ENCODE peak calls at places on chromosome 16, in five cellular contexts. F, V, B, U and P are unnamed samples.
A peak's percentile ranks its signal among the peaks of the same experiment; 100 is the strongest.

GRCh38 chr16:16033208-16033717 is 83.8 kb downstream of the ABCC1 start:
- DNase-seq in F (no peak), V (no peak), B (no peak), U (no peak), P (no peak)

GRCh38 chr16:85393674-85394510 is 219.2 kb upstream of the GSE1 start:
- DNase-seq in F (peak; percentile 88), V (peak; percentile 86), B (peak; percentile 63), U (peak; percentile 92), P (peak; percentile 79)

GRCh38 chr16:82633964-82634600 is 7.3 kb downstream of the CDH13 start:
- DNase-seq in F (no peak), V (no peak), B (peak; percentile 64), U (no peak), P (peak; percentile 42)

GRCh38 chr16:11105038-11105903 is 150.7 kb downstream of the SOCS1 start:
- DNase-seq in F (no peak), V (no peak), B (peak; percentile 96), U (no peak), P (no peak)

GRCh38 chr16:49454426-49455180 is 81.0 kb downstream of the C16orf78 start:
- DNase-seq in F (no peak), V (no peak), B (no peak), U (no peak), P (no peak)

GRCh38 chr16:15643453-15644305 is 725 bp upstream of the MARF1 start:
- DNase-seq in F (no peak), V (no peak), B (peak; percentile 73), U (peak; percentile 16), P (peak; percentile 40)

GRCh38 chr16:50269769-50270509 is 3.6 kb downstream of the ADCY7 start:
- DNase-seq in F (no peak), V (peak; percentile 18), B (no peak), U (no peak), P (no peak)

GRCh38 chr16:72926671-72927070 is 121.3 kb downstream of the ZFHX3 start:
- DNase-seq in F (no peak), V (no peak), B (peak; percentile 63), U (no peak), P (no peak)

GRCh38 chr16:77273815-77274214 is 74.6 kb downstream of the SYCE1L start:
- DNase-seq in F (no peak), V (no peak), B (peak; percentile 44), U (no peak), P (no peak)

GRCh38 chr16:21033264-21033663 is 117.4 kb downstream of the DNAH3 start:
- DNase-seq in F (no peak), V (no peak), B (no peak), U (no peak), P (no peak)

GRCh38 chr16:2229091-2229490 is 5.7 kb downstream of the E4F1 start:
- DNase-seq in F (no peak), V (peak; percentile 66), B (no peak), U (no peak), P (no peak)

GRCh38 chr16:14351647-14352046 is 278.4 kb downstream of the PARN start:
- DNase-seq in F (no peak), V (no peak), B (no peak), U (no peak), P (no peak)

GRCh38 chr16:11138026-11138768 is 117.8 kb downstream of the SOCS1 start:
- DNase-seq in F (no peak), V (no peak), B (no peak), U (no peak), P (no peak)

GRCh38 chr16:53414381-53414780 is 19.9 kb upstream of the RBL2 start:
- DNase-seq in F (no peak), V (no peak), B (no peak), U (no peak), P (no peak)

GRCh38 chr16:88803264-88803987 is at the start of gene CDT1:
- DNase-seq in F (peak; percentile 92), V (peak; percentile 95), B (peak; percentile 83), U (peak; percentile 85), P (peak; percentile 89)

GRCh38 chr16:13421726-13422125 is 498.2 kb upstream of the ERCC4 start:
- DNase-seq in F (no peak), V (no peak), B (no peak), U (no peak), P (no peak)

GRCh38 chr16:79613009-79613408 is 12.5 kb upstream of the MAF start:
- DNase-seq in F (no peak), V (no peak), B (peak; percentile 2), U (no peak), P (no peak)

GRCh38 chr16:48231675-48232214 is 12.4 kb upstream of the LONP2 start:
- DNase-seq in F (peak; percentile 58), V (no peak), B (peak; percentile 68), U (peak; percentile 39), P (no peak)

GRCh38 chr16:74800216-74800871 is 25.7 kb upstream of the FA2H start:
- DNase-seq in F (no peak), V (no peak), B (no peak), U (no peak), P (no peak)

GRCh38 chr16:12110361-12111107 is 134.0 kb downstream of the SNX29 start:
- DNase-seq in F (no peak), V (no peak), B (no peak), U (no peak), P (no peak)

GRCh38 chr16:7374614-7375174 is 42.0 kb downstream of the RBFOX1 start:
- DNase-seq in F (no peak), V (no peak), B (no peak), U (no peak), P (no peak)

GRCh38 chr16:68434654-68435210 is 13.6 kb downstream of the SMPD3 start:
- DNase-seq in F (no peak), V (no peak), B (no peak), U (no peak), P (no peak)

GRCh38 chr16:398551-399277 is 1.7 kb downstream of the NME4 start:
- DNase-seq in F (peak; percentile 49), V (peak; percentile 83), B (no peak), U (no peak), P (no peak)

GRCh38 chr16:31862761-31863160 is 10.8 kb upstream of the ZNF267 start:
- DNase-seq in F (no peak), V (no peak), B (no peak), U (no peak), P (no peak)

GRCh38 chr16:8641671-8642070 is 20.2 kb downstream of the METTL22 start:
- DNase-seq in F (no peak), V (no peak), B (no peak), U (no peak), P (no peak)

GRCh38 chr16:81005644-81006471 is 827 bp downstream of the CMC2 start:
- DNase-seq in F (peak; percentile 48), V (no peak), B (peak; percentile 33), U (no peak), P (no peak)

GRCh38 chr16:24635900-24636610 is 93.4 kb upstream of the TNRC6A start:
- DNase-seq in F (no peak), V (peak; percentile 84), B (peak; percentile 98), U (peak; percentile 92), P (peak; percentile 59)

GRCh38 chr16:48317614-48318013 is 67.6 kb downstream of the SIAH1 start:
- DNase-seq in F (no peak), V (no peak), B (peak; percentile 72), U (no peak), P (no peak)

GRCh38 chr16:88920618-88921602 is 54.5 kb upstream of the PABPN1L start:
- DNase-seq in F (no peak), V (no peak), B (peak; percentile 76), U (peak; percentile 56), P (peak; percentile 85)

GRCh38 chr16:59848314-59848713 is 1114.2 kb upstream of the GOT2 start:
- DNase-seq in F (no peak), V (no peak), B (no peak), U (no peak), P (no peak)

GRCh38 chr16:31118223-31119155 is 1.0 kb downstream of the KAT8 start:
- DNase-seq in F (no peak), V (no peak), B (peak; percentile 68), U (no peak), P (no peak)

GRCh38 chr16:89453662-89454321 is 36.6 kb downstream of the ANKRD11 start:
- DNase-seq in F (peak; percentile 38), V (no peak), B (peak; percentile 52), U (no peak), P (no peak)

DNA sequence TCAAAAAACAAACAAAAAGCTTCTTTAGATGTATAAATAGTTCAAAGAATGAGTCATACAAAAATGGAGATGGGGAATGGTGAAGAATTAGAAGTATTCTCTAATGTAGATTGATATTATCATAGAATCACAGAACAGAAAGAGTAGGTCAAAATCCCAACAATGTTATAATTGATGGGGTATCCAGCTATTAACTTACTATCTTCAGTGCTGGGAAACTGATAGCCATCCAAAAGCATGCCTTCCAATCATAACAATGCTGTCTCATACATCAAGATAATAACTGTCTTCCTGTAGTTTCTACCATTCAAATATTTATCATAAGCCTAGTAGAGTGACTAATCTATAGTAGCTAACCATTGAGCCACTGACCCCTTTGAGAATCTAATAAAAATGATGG is 26.7 kb upstream of the GNAO1 start:
- DNase-seq in F (no peak), V (no peak), B (no peak), U (no peak), P (no peak)
- TF ChIP-seq CTCF in F (no peak), V (no peak), B (no peak), U (no peak), P (no peak)

GRCh38 chr16:57748596-57748995 is 13.0 kb downstream of the KATNB1 start:
- DNase-seq in F (no peak), V (peak; percentile 48), B (no peak), U (no peak), P (no peak)
- H3K4me1 ChIP-seq in F (peaks cover 9% of the 10 kb centered on the region), V (no peaks in the 10 kb centered on the region), B (peaks cover under 1% of the 10 kb centered on the region), U (no peaks in the 10 kb centered on the region), P (no peaks in the 10 kb centered on the region)

GRCh38 chr16:35747658-35748455 is 2288.4 kb downstream of the TP53TG3F start:
- DNase-seq in F (no peak), V (peak; percentile 39), B (no peak), U (no peak), P (no peak)

GRCh38 chr16:35745821-35746248 is 2286.4 kb downstream of the TP53TG3F start:
- DNase-seq in F (no peak), V (peak; percentile 37), B (no peak), U (no peak), P (no peak)

GRCh38 chr16:35748621-35749252 is 2289.3 kb downstream of the TP53TG3F start:
- DNase-seq in F (no peak), V (peak; percentile 39), B (no peak), U (no peak), P (no peak)

GRCh38 chr16:35746281-35746962 is 2287.0 kb downstream of the TP53TG3F start:
- DNase-seq in F (no peak), V (peak; percentile 48), B (no peak), U (no peak), P (no peak)

GRCh38 chr16:35746963-35747657 is 2287.7 kb downstream of the TP53TG3F start:
- DNase-seq in F (no peak), V (peak; percentile 41), B (no peak), U (no peak), P (no peak)
- H3K9me3 ChIP-seq in F (peaks cover 3% of the 10 kb centered on the region), V (no peaks in the 10 kb centered on the region), B (no peaks in the 10 kb centered on the region), U (no peaks in the 10 kb centered on the region), P (no peaks in the 10 kb centered on the region)

GRCh38 chr16:87410958-87411357 is 18.8 kb downstream of the MAP1LC3B start:
- DNase-seq in F (peak; percentile 17), V (no peak), B (no peak), U (no peak), P (no peak)
- TF ChIP-seq CTCF in F (peak; percentile 19), V (no peak), B (no peak), U (peak; percentile 13), P (no peak)